ENCODE peak calls at places on chromosomes 3 and 15, in four cellular contexts. B is endothelial cell of umbilical vein, X is A549, O is K562. N is an unnamed sample.

GRCh38 chr3:197317250-197317963 is 19.0 kb upstream of the DLG1 start:
- DNase-seq in O (no peak), B (no peak), X (no peak), N (peak)

GRCh38 chr15:99961011-99961441 is 227.8 kb upstream of the LYSMD4 start:
- DNase-seq in X (no peak), B (no peak), O (no peak), N (peak)

GRCh38 chr3:66073464-66074141 is 34.9 kb upstream of the MAGI1 start:
- DNase-seq in X (no peak), B (no peak), O (no peak), N (peak)

GRCh38 chr15:31526916-31527690 is 200.5 kb downstream of the KLF13 start:
- DNase-seq in X (no peak), B (no peak), O (no peak), N (no peak)

GRCh38 chr15:72800819-72801481 is 17.4 kb upstream of the ADPGK start:
- DNase-seq in B (no peak), O (no peak), X (no peak), N (no peak)

GRCh38 chr3:176696816-176697215 is 500.5 kb downstream of the TBL1XR1 start:
- DNase-seq in X (no peak), B (no peak), O (no peak), N (no peak)

GRCh38 chr3:168260859-168261258 is 165.1 kb upstream of the GOLIM4 start:
- DNase-seq in X (no peak), O (no peak), B (no peak), N (no peak)

GRCh38 chr3:158097571-158098553 is 8.4 kb downstream of the SHOX2 start:
- DNase-seq in X (peak), B (peak), O (no peak), N (peak)

GRCh38 chr3:134881305-134881704 is 86.2 kb downstream of the EPHB1 start:
- DNase-seq in X (no peak), B (no peak), O (no peak), N (no peak)
- TF ChIP-seq CTCF in X (no peak), B (no peak), O (no peak), N (no peak)

GRCh38 chr15:67244966-67245478 is 9.4 kb downstream of the AAGAB start:
- DNase-seq in B (no peak), X (no peak), O (no peak), N (no peak)
- TF ChIP-seq MAX in B (no peak), X (no peak), O (no peak), N (no peak)

DNA sequence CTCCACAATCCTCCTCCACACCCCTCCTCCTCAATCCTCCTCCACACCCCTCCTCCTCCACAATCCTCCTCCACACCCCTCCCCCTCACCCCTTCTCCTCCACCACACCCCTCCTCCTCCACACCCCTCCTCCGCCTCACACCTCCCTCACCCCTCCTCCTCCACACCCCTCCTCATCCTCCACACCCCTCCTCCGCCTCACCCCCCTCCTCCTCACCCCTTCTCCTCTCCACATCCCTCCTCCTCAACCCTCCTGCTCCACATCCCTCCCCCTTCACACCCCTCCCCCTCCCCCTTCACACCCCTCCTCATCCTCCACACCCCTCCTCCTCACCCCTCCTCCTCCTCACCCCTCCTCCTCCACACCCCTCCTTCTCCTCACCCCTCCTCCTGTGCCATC is 69.8 kb upstream of the BLM start:
- DNase-seq in X (no peak), O (peak), B (no peak), N (no peak)
- TF ChIP-seq POLR2A in X (no peak), O (no peak), B (no peak), N (no peak)

GRCh38 chr3:52891615-52892081 is 5.7 kb downstream of the STIMATE start:
- DNase-seq in O (no peak), B (no peak), X (no peak), N (peak)

GRCh38 chr3:52892290-52892624 is 5.1 kb downstream of the STIMATE start:
- DNase-seq in X (no peak), B (no peak), O (no peak), N (no peak)

GRCh38 chr3:52891164-52891563 is 6.2 kb downstream of the STIMATE start:
- DNase-seq in O (no peak), X (no peak), B (no peak), N (no peak)

GRCh38 chr3:52893723-52894122 is 3.6 kb downstream of the STIMATE start:
- DNase-seq in X (no peak), O (no peak), B (no peak), N (peak)

DNA sequence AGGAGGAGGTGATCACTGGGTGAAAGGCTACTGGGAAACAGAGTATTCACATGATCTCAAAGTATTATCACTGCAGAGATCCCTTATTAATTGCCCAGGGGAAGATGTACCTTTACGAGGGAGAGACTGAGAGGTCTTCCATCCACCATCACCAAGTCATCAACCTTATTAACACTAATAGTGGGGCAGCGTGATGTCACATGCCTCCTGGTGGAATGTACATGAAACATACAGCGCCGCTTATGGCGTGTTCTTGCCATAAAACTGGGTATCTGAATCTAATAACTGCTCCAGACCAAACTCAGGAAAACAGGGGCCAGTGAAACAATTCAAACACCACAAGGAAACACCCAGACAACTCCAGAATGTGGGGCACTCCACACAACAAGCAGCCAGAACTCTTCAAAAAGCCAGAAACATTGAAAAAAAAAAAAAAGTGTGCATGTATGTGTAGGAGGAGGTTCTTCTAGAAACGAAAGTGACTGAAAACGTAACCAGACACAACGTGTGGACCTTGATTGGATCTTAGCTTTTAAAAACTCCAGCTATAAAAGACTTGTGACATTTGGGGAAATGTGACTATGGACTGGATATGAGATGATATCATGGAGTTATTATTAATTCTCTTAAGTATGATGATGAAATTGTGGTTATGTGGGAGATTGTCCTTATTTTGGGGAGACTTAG is 4.6 kb downstream of the STIMATE start:
- DNase-seq in O (no peak), X (no peak), B (no peak), N (peak)
- TF ChIP-seq CTCF in O (peak), X (no peak), B (no peak), N (peak)

GRCh38 chr3:57706462-57706861 is 13.6 kb upstream of the DENND6A start:
- DNase-seq in X (no peak), B (peak), O (no peak), N (no peak)
- TF ChIP-seq MAX in X (no peak), B (no peak), O (no peak), N (no peak)